ENCODE peak calls at places on chromosome 2, in four cellular contexts. T, U, B and D are unnamed samples.

GRCh38 chr2:191682148-191682547 is 4.2 kb downstream of the NABP1 start:
- DNase-seq in T (no peak), U (no peak), B (no peak), D (no peak)

GRCh38 chr2:101883860-101884259 is 107.9 kb upstream of the IL1R2 start:
- DNase-seq in T (peak; percentile 10), U (no peak), B (peak; percentile 32), D (peak; percentile 69)

GRCh38 chr2:105919826-105920225 is 175.1 kb downstream of the NCK2 start:
- DNase-seq in T (peak; percentile 6), U (no peak), B (peak; percentile 30), D (peak; percentile 72)

GRCh38 chr2:190382851-190383250 is 25.3 kb upstream of the MFSD6 start:
- DNase-seq in T (no peak), U (peak; percentile 83), B (peak; percentile 16), D (peak; percentile 76)

GRCh38 chr2:121955313-121956211 is 200.1 kb downstream of the TSN start:
- DNase-seq in T (no peak), U (peak; percentile 33), B (no peak), D (no peak)

GRCh38 chr2:241489080-241489479 is 19.3 kb downstream of the STK25 start:
- DNase-seq in T (no peak), U (no peak), B (no peak), D (no peak)

GRCh38 chr2:197453914-197454398 is 604 bp downstream of the COQ10B start:
- DNase-seq in T (peak; percentile 85), U (peak; percentile 69), B (no peak), D (no peak)

GRCh38 chr2:160621748-160622147 is 128.1 kb upstream of the RBMS1 start:
- DNase-seq in T (no peak), U (no peak), B (no peak), D (no peak)

GRCh38 chr2:181876614-181877063 is 14.9 kb upstream of the ITPRID2 start:
- DNase-seq in T (no peak), U (no peak), B (no peak), D (no peak)

GRCh38 chr2:16871426-16871825 is 205.8 kb upstream of the CYRIA start:
- DNase-seq in T (no peak), U (no peak), B (no peak), D (no peak)

GRCh38 chr2:231914077-231914690 is 12.0 kb downstream of the NPPC start:
- DNase-seq in T (no peak), U (no peak), B (no peak), D (no peak)

GRCh38 chr2:38534746-38535403 is 67.9 kb downstream of the HNRNPLL start:
- DNase-seq in T (no peak), U (no peak), B (no peak), D (no peak)

GRCh38 chr2:11824901-11825592 is 78.6 kb downstream of the LPIN1 start:
- DNase-seq in T (no peak), U (no peak), B (no peak), D (no peak)

GRCh38 chr2:230809015-230809414 is 55.7 kb upstream of the ITM2C start:
- DNase-seq in T (no peak), U (no peak), B (no peak), D (no peak)

GRCh38 chr2:134217316-134217715 is 36.6 kb upstream of the MGAT5 start:
- DNase-seq in T (no peak), U (no peak), B (no peak), D (no peak)

GRCh38 chr2:161355985-161356384 is 47.8 kb downstream of the PSMD14 start:
- DNase-seq in T (no peak), U (no peak), B (no peak), D (no peak)

GRCh38 chr2:158953926-158954763 is 14.3 kb upstream of the TANC1 start:
- DNase-seq in T (no peak), U (peak; percentile 74), B (peak; percentile 18), D (no peak)

GRCh38 chr2:181684454-181685149 is 4.3 kb upstream of the NEUROD1 start:
- DNase-seq in T (no peak), U (no peak), B (no peak), D (no peak)

GRCh38 chr2:102664439-102665042 is 45.2 kb downstream of the SLC9A2 start:
- DNase-seq in T (no peak), U (no peak), B (peak; percentile 39), D (no peak)

GRCh38 chr2:209431701-209432100 is 7.9 kb downstream of the MAP2 start:
- DNase-seq in T (no peak), U (no peak), B (no peak), D (no peak)

GRCh38 chr2:108460345-108461037 is 11.5 kb downstream of the GCC2 start:
- DNase-seq in T (no peak), U (no peak), B (no peak), D (no peak)

GRCh38 chr2:119108186-119108585 is 50.4 kb downstream of the C1QL2 start:
- DNase-seq in T (no peak), U (no peak), B (no peak), D (no peak)